ENCODE peak calls at places on chromosomes 2 and 18, in eight cellular contexts. A is endothelial cell, I is germinal center, Y is NCI-H1417 treated with DMSO at 0.1 percent for 48 hours, C is heart right ventricle, Z is hypothalamus, O is T-helper 9 cell, F is T47D. U is an unnamed sample.

GRCh38 chr18:3713166-3713565 is 263.2 kb downstream of the TGIF1 start:
- DNase-seq in C (no peak), Y (no peak), I (no peak), Z (no peak), A (no peak), F (no peak), O (no peak), U (no peak)

GRCh38 chr2:122734756-122735155 is 979.3 kb downstream of the TSN start:
- DNase-seq in C (no peak), Z (no peak), F (no peak), Y (no peak), I (no peak), O (no peak), A (peak), U (no peak)

GRCh38 chr2:26316041-26316440 is 29.9 kb upstream of the SELENOI start:
- DNase-seq in C (no peak), F (no peak), Z (no peak), O (no peak), Y (no peak), A (no peak), I (no peak), U (no peak)

GRCh38 chr2:224432003-224432574 is 30.2 kb upstream of the FAM124B start:
- DNase-seq in C (no peak), Z (no peak), A (no peak), Y (no peak), F (no peak), I (no peak), O (no peak), U (no peak)

GRCh38 chr2:18626256-18626668 is 36.9 kb upstream of the NT5C1B start:
- DNase-seq in F (no peak), I (no peak), A (no peak), Z (no peak), Y (no peak), O (no peak), C (no peak), U (no peak)

GRCh38 chr2:174595904-174596397 is 1.7 kb downstream of the WIPF1 start:
- DNase-seq in F (no peak), I (no peak), C (no peak), A (no peak), Y (no peak), O (no peak), Z (no peak), U (no peak)

GRCh38 chr18:21110667-21111350 is 804 bp downstream of the ROCK1 start:
- DNase-seq in O (peak), I (peak), Z (peak), Y (no peak), F (no peak), C (peak), A (peak), U (no peak)

GRCh38 chr2:160407393-160408204 is 86.0 kb downstream of the RBMS1 start:
- DNase-seq in A (peak), Y (no peak), F (peak), I (peak), O (peak), Z (no peak), C (peak), U (no peak)

GRCh38 chr18:21191596-21192307 is 50.3 kb upstream of the GREB1L start:
- DNase-seq in I (no peak), A (peak), O (no peak), C (peak), F (no peak), Z (no peak), Y (peak), U (no peak)

GRCh38 chr2:16252251-16252650 is 311.9 kb downstream of the MYCN start:
- DNase-seq in O (no peak), Y (no peak), Z (no peak), I (no peak), C (no peak), F (no peak), A (no peak), U (no peak)

GRCh38 chr2:224918626-224919471 is 123.4 kb downstream of the DOCK10 start:
- DNase-seq in C (no peak), A (no peak), Z (no peak), F (no peak), I (no peak), O (no peak), Y (no peak), U (no peak)

GRCh38 chr18:58619554-58619915 is 9.4 kb downstream of the ALPK2 start:
- DNase-seq in A (no peak), O (no peak), Z (no peak), I (no peak), F (no peak), C (no peak), Y (no peak), U (no peak)

GRCh38 chr2:210586381-210586780 is 30.0 kb downstream of the CPS1 start:
- DNase-seq in I (no peak), C (no peak), O (no peak), Z (no peak), F (no peak), Y (no peak), A (no peak), U (no peak)

GRCh38 chr2:10935953-10936942 is 24.5 kb downstream of the KCNF1 start:
- DNase-seq in O (no peak), F (peak), Y (no peak), A (peak), I (no peak), C (no peak), Z (no peak), U (no peak)

GRCh38 chr18:21505231-21505630 is 95.3 kb downstream of the ESCO1 start:
- DNase-seq in O (no peak), A (no peak), F (no peak), Z (no peak), C (no peak), Y (no peak), I (no peak), U (no peak)

GRCh38 chr2:222440670-222441422 is 16.5 kb downstream of the SGPP2 start:
- DNase-seq in Z (no peak), C (no peak), F (no peak), I (no peak), Y (no peak), A (no peak), O (no peak), U (no peak)

GRCh38 chr2:160380000-160380570 is 113.5 kb downstream of the RBMS1 start:
- DNase-seq in F (no peak), O (no peak), Z (no peak), A (no peak), I (no peak), C (no peak), Y (no peak), U (no peak)

GRCh38 chr18:62339106-62339988 is 14.2 kb downstream of the TNFRSF11A start:
- DNase-seq in F (no peak), I (no peak), Z (no peak), O (no peak), A (no peak), Y (no peak), C (no peak), U (no peak)

GRCh38 chr2:222904557-222905258 is 43.9 kb downstream of the ACSL3 start:
- DNase-seq in Y (no peak), I (no peak), F (no peak), O (no peak), C (no peak), A (no peak), Z (no peak), U (no peak)

GRCh38 chr2:151189125-151189524 is 72.5 kb downstream of the RBM43 start:
- DNase-seq in Y (no peak), Z (no peak), O (peak), C (no peak), F (no peak), A (no peak), I (no peak), U (no peak)

GRCh38 chr2:43324589-43325447 is 98.4 kb upstream of the ZFP36L2 start:
- DNase-seq in Z (no peak), F (no peak), A (no peak), C (peak), I (no peak), O (no peak), Y (no peak), U (no peak)

GRCh38 chr2:48482774-48483173 is 47.2 kb upstream of the STON1 start:
- DNase-seq in F (no peak), O (no peak), C (no peak), I (no peak), Z (no peak), A (no peak), Y (no peak), U (no peak)

GRCh38 chr18:34322365-34323289 is 97.9 kb upstream of the NOL4 start:
- DNase-seq in Y (peak), C (no peak), Z (no peak), O (no peak), A (peak), I (no peak), F (no peak), U (no peak)

GRCh38 chr2:28736034-28736433 is 15.6 kb upstream of the PPP1CB start:
- DNase-seq in O (no peak), I (no peak), F (peak), C (peak), A (no peak), Z (no peak), Y (no peak), U (no peak)

GRCh38 chr18:39773656-39774055 is 2181.4 kb upstream of the PIK3C3 start:
- DNase-seq in O (no peak), F (no peak), I (no peak), C (no peak), Y (no peak), A (no peak), Z (no peak), U (no peak)

GRCh38 chr18:22034276-22034675 is 135.1 kb upstream of the GATA6 start:
- DNase-seq in Y (no peak), I (no peak), Z (no peak), C (no peak), A (no peak), F (no peak), O (no peak), U (no peak)

GRCh38 chr18:59961086-59961485 is 61.3 kb downstream of the PMAIP1 start:
- DNase-seq in Z (no peak), C (no peak), F (no peak), I (peak), O (no peak), Y (peak), A (no peak), U (no peak)

GRCh38 chr2:70089946-70090523 is 2.8 kb downstream of the PCBP1 start:
- DNase-seq in F (no peak), C (no peak), I (no peak), O (no peak), A (no peak), Y (no peak), Z (no peak), U (no peak)

GRCh38 chr2:86048888-86049287 is 56.8 kb downstream of the POLR1A start:
- DNase-seq in Z (no peak), C (no peak), I (no peak), F (no peak), A (no peak), Y (no peak), O (no peak), U (no peak)

GRCh38 chr2:100632759-100633158 is 70.0 kb downstream of the PDCL3 start:
- DNase-seq in Y (no peak), Z (no peak), A (no peak), C (no peak), I (no peak), O (no peak), F (no peak), U (no peak)

GRCh38 chr2:180463608-180464007 is 456.5 kb upstream of the CWC22 start:
- DNase-seq in A (no peak), F (no peak), O (no peak), C (no peak), Z (no peak), I (no peak), Y (no peak), U (no peak)

GRCh38 chr2:7190587-7191320 is 273.5 kb downstream of the RNF144A start:
- DNase-seq in Y (no peak), Z (no peak), I (no peak), A (no peak), O (no peak), C (no peak), F (no peak), U (no peak)

GRCh38 chr2:233535276-233535675 is 31.3 kb downstream of the USP40 start:
- DNase-seq in O (no peak), F (no peak), A (no peak), C (no peak), I (no peak), Y (no peak), Z (no peak), U (no peak)

GRCh38 chr2:224040753-224041152 is 1.7 kb upstream of the SERPINE2 start:
- DNase-seq in Y (no peak), Z (no peak), F (no peak), O (no peak), I (no peak), C (no peak), A (no peak), U (no peak)

GRCh38 chr2:182668671-182669070 is 47.4 kb upstream of the DNAJC10 start:
- DNase-seq in I (no peak), C (no peak), Y (peak), F (no peak), O (no peak), A (no peak), Z (no peak), U (peak)

GRCh38 chr2:40642261-40642660 is 190.4 kb upstream of the SLC8A1 start:
- DNase-seq in F (no peak), O (no peak), I (no peak), Z (no peak), C (no peak), A (no peak), Y (no peak), U (no peak)

GRCh38 chr2:163647300-163647699 is 88.5 kb downstream of the FIGN start:
- DNase-seq in C (no peak), I (no peak), Z (no peak), O (no peak), A (no peak), F (no peak), Y (no peak), U (no peak)

U was measured in NCI-H187 treated with DMSO at 0.1 percent for 48 hours.